ENCODE peak calls at places on chromosomes 7 and 10, in four cellular contexts. One of them, this sample, is unnamed.

GRCh38 chr7:26648429-26649015 is 215.9 kb downstream of the SKAP2 start:
- DNase-seq in transverse colon: no peak
- DNase-seq in upper lobe of left lung: no peak
- DNase-seq in uterus: no peak
- DNase-seq in this sample: peak

GRCh38 chr10:70053212-70053895 is 708 bp downstream of the MACROH2A2 start:
- DNase-seq in transverse colon: no peak
- DNase-seq in upper lobe of left lung: peak
- DNase-seq in uterus: no peak
- DNase-seq in this sample: no peak

GRCh38 chr7:2821161-2821841 is 22.8 kb downstream of the GNA12 start:
- DNase-seq in transverse colon: no peak
- DNase-seq in uterus: no peak
- DNase-seq in upper lobe of left lung: no peak
- DNase-seq in this sample: peak

GRCh38 chr7:73436031-73436929 is 2.7 kb downstream of the FZD9 start:
- DNase-seq in transverse colon: no peak
- DNase-seq in upper lobe of left lung: peak
- DNase-seq in uterus: no peak
- DNase-seq in this sample: peak

GRCh38 chr10:34139559-34139958 is 675.5 kb downstream of the PARD3 start:
- DNase-seq in transverse colon: no peak
- DNase-seq in uterus: no peak
- DNase-seq in upper lobe of left lung: no peak
- DNase-seq in this sample: no peak

GRCh38 chr7:20404371-20404770 is 73.7 kb downstream of the ITGB8 start:
- DNase-seq in transverse colon: no peak
- DNase-seq in uterus: no peak
- DNase-seq in upper lobe of left lung: no peak
- DNase-seq in this sample: no peak

GRCh38 chr10:131729938-131730660 is 170.7 kb upstream of the PPP2R2D start:
- DNase-seq in uterus: no peak
- DNase-seq in upper lobe of left lung: no peak
- DNase-seq in transverse colon: no peak
- DNase-seq in this sample: no peak

GRCh38 chr7:155352076-155352752 is 54.5 kb downstream of the INSIG1 start:
- DNase-seq in upper lobe of left lung: no peak
- DNase-seq in transverse colon: no peak
- DNase-seq in uterus: no peak
- DNase-seq in this sample: no peak

GRCh38 chr10:86329093-86329710 is 37.4 kb downstream of the GRID1 start:
- DNase-seq in upper lobe of left lung: no peak
- DNase-seq in transverse colon: no peak
- DNase-seq in uterus: no peak
- DNase-seq in this sample: no peak

GRCh38 chr10:99708428-99709010 is 23.4 kb downstream of the COX15 start:
- DNase-seq in transverse colon: no peak
- DNase-seq in uterus: no peak
- DNase-seq in upper lobe of left lung: no peak
- DNase-seq in this sample: no peak

GRCh38 chr7:45182856-45183710 is 25.5 kb downstream of the RAMP3 start:
- DNase-seq in upper lobe of left lung: no peak
- DNase-seq in uterus: peak
- DNase-seq in transverse colon: no peak
- DNase-seq in this sample: no peak

GRCh38 chr7:128155100-128155763 is 85.8 kb upstream of the LEP start:
- DNase-seq in upper lobe of left lung: no peak
- DNase-seq in uterus: no peak
- DNase-seq in transverse colon: no peak
- DNase-seq in this sample: no peak

GRCh38 chr10:95542330-95542729 is 18.8 kb downstream of the SORBS1 start:
- DNase-seq in upper lobe of left lung: no peak
- DNase-seq in transverse colon: no peak
- DNase-seq in uterus: no peak
- DNase-seq in this sample: no peak
- TF ChIP-seq POLR2A in upper lobe of left lung: no peak
- TF ChIP-seq POLR2A in transverse colon: no peak
- TF ChIP-seq POLR2A in uterus: no peak
- TF ChIP-seq POLR2A in this sample: no peak

DNA sequence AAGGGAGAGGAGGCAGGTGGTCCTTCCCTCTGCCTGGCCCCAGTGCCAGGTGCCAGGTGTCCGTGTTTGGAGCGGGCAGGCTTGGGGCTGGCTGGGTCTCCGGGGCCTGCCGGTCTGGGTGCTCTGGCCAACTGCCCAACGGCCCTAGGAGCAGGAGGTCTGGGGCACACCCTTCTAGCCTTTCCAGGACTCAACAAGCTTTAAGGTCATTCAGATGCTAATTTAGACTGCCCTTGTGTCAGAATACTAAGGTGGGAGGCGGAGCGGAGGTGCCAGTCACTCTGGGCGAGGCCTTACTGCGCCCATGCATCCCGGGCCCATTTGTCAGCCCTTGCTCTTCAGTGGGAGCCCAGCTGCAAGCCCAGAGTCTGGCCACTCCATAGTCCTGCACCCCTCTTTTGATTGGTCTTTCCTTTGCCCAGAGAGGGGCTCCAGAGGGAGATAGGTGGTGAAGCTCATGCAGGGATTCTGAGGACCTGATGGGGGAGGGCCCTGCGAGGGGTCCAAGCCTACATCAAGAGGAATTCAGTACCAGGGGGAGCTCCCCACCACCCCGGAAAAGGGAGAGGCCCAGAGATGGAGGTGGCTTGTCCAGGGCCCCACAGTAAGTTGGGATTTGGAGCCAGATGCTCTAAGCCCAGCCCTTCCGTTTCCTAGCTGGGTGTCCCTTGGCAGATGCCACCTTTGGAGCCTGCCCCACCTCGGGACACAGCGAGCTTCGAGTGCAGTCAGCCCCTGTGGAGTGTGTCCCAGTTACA is 1.3 kb downstream of the PGAM2 start:
- DNase-seq in upper lobe of left lung: no peak
- DNase-seq in transverse colon: peak
- DNase-seq in uterus: no peak
- DNase-seq in this sample: no peak
- TF ChIP-seq POLR2A in upper lobe of left lung: no peak
- TF ChIP-seq POLR2A in transverse colon: no peak
- TF ChIP-seq POLR2A in uterus: no peak
- TF ChIP-seq POLR2A in this sample: no peak

GRCh38 chr10:87872828-87873227 is 9.4 kb downstream of the PTEN start:
- DNase-seq in upper lobe of left lung: no peak
- DNase-seq in transverse colon: no peak
- DNase-seq in uterus: no peak
- DNase-seq in this sample: no peak
- TF ChIP-seq POLR2A in upper lobe of left lung: no peak
- TF ChIP-seq POLR2A in transverse colon: no peak
- TF ChIP-seq POLR2A in uterus: no peak
- TF ChIP-seq POLR2A in this sample: no peak

GRCh38 chr7:122143751-122144711 is at the start of gene AASS:
- DNase-seq in uterus: peak
- DNase-seq in transverse colon: peak
- DNase-seq in upper lobe of left lung: peak
- DNase-seq in this sample: peak
- TF ChIP-seq POLR2A in uterus: peak
- TF ChIP-seq POLR2A in transverse colon: peak
- TF ChIP-seq POLR2A in upper lobe of left lung: peak
- TF ChIP-seq POLR2A in this sample: peak

DNA sequence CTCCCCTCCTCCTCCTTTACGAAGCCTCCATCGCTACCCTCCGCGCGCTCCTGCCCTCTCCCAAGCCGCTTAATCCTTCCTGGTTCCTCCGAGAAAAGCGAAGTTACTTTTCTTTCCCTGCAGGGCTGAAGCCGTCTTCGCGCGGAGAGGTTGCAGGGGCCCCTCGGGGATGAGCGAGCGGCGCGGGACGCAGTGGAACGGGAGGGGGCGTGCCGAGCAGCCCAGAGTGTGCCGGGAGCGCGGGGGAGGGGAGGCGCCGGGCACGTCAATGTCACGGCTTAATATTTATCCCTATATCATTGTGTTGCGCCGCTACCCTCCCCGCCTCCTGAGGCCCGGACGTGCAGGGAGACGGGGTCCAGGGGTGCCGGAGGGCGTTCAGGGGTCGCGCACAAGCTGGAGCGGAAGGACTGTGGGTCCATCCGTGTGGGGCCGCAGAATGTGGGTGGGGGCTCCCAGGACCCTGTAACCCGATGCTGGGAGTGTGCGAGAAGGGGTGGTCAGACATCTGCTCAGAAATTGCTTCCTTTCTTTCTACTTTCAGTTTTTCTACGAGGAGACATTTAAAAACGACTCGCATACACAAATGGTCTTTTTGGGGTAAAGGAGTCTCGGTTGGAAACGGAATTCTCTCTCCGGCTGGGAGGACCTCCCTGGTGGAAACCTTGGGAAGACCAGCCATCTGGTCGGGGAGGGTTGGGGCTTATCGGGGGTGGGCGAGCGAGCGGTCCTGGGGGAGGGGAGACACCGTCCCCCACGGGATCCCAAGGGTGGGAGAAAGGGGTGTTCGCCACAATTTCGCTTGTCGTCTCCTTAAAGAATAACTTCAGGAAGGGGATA is 2.4 kb downstream of the CDK6 start:
- DNase-seq in uterus: peak
- DNase-seq in transverse colon: peak
- DNase-seq in upper lobe of left lung: peak
- DNase-seq in this sample: peak
- TF ChIP-seq POLR2A in uterus: no peak
- TF ChIP-seq POLR2A in transverse colon: peak
- TF ChIP-seq POLR2A in upper lobe of left lung: peak
- TF ChIP-seq POLR2A in this sample: peak